ENCODE peak calls at places on chromosomes 4 and X, in seven cellular contexts. P is body of pancreas; J is HCT116; I is BE2C; G is hepatocyte; R is CD4-positive, alpha-beta memory T cell; Y is heart right ventricle. D is an unnamed sample.

GRCh38 chrX:70452143-70452733 is 7.6 kb downstream of the DLG3 start:
- DNase-seq in P (peak; percentile 70), J (peak; percentile 18), I (no peak), G (peak; percentile 61), R (peak; percentile 52), Y (peak; percentile 57), D (peak; percentile 62)

GRCh38 chr4:147247577-147247976 is 233.3 kb upstream of the EDNRA start:
- DNase-seq in P (no peak), J (no peak), I (no peak), G (peak; percentile 8), R (no peak), Y (no peak), D (no peak)

GRCh38 chrX:86910602-86911311 is 606.8 kb upstream of the KLHL4 start:
- DNase-seq in P (no peak), J (no peak), I (no peak), G (no peak), R (no peak), Y (no peak), D (no peak)

GRCh38 chr4:104205116-104205515 is 289.6 kb downstream of the CXXC4 start:
- DNase-seq in P (no peak), J (no peak), I (no peak), G (no peak), R (no peak), Y (no peak), D (no peak)

GRCh38 chr4:137707626-137708025 is 175.3 kb upstream of the PCDH18 start:
- DNase-seq in P (no peak), J (no peak), I (no peak), G (no peak), R (no peak), Y (no peak), D (no peak)

GRCh38 chr4:148060264-148061138 is 328.6 kb downstream of the ARHGAP10 start:
- DNase-seq in P (no peak), J (no peak), I (no peak), G (no peak), R (peak; percentile 61), Y (no peak), D (no peak)

GRCh38 chr4:38654273-38654672 is 9.7 kb upstream of the KLF3 start:
- DNase-seq in P (no peak), J (no peak), I (no peak), G (no peak), R (peak; percentile 76), Y (no peak), D (no peak)

GRCh38 chr4:113288691-113289090 is 239.2 kb downstream of the ANK2 start:
- DNase-seq in P (no peak), J (no peak), I (no peak), G (no peak), R (no peak), Y (no peak), D (no peak)

GRCh38 chr4:3527914-3528876 is 4.0 kb downstream of the LRPAP1 start:
- DNase-seq in P (no peak), J (no peak), I (no peak), G (peak; percentile 3), R (no peak), Y (no peak), D (no peak)

GRCh38 chr4:183905081-183905592 is at the start of gene STOX2:
- DNase-seq in P (peak; percentile 94), J (no peak), I (peak; percentile 93), G (peak; percentile 79), R (no peak), Y (peak; percentile 88), D (peak; percentile 86)

GRCh38 chr4:48129307-48130014 is 4.6 kb downstream of the TXK start:
- DNase-seq in P (peak; percentile 16), J (no peak), I (no peak), G (peak; percentile 30), R (no peak), Y (peak; percentile 33), D (no peak)

GRCh38 chrX:118024482-118024881 is 92.1 kb downstream of the KLHL13 start:
- DNase-seq in P (no peak), J (no peak), I (no peak), G (no peak), R (no peak), Y (no peak), D (no peak)

GRCh38 chrX:118025193-118025592 is 91.4 kb downstream of the KLHL13 start:
- DNase-seq in P (no peak), J (no peak), I (no peak), G (no peak), R (no peak), Y (no peak), D (no peak)

GRCh38 chrX:118026631-118027030 is 90.0 kb downstream of the KLHL13 start:
- DNase-seq in P (no peak), J (no peak), I (no peak), G (no peak), R (no peak), Y (no peak), D (no peak)

GRCh38 chrX:118022803-118023202 is 93.8 kb downstream of the KLHL13 start:
- DNase-seq in P (no peak), J (no peak), I (no peak), G (no peak), R (no peak), Y (no peak), D (no peak)
- H3K27me3 ChIP-seq in P (no peaks in the 10 kb centered on the region), J (no peaks in the 10 kb centered on the region), I (no peaks in the 10 kb centered on the region), G (no peaks in the 10 kb centered on the region), R (no peaks in the 10 kb centered on the region), Y (no peaks in the 10 kb centered on the region), D (peaks cover 4% of the 10 kb centered on the region)

DNA sequence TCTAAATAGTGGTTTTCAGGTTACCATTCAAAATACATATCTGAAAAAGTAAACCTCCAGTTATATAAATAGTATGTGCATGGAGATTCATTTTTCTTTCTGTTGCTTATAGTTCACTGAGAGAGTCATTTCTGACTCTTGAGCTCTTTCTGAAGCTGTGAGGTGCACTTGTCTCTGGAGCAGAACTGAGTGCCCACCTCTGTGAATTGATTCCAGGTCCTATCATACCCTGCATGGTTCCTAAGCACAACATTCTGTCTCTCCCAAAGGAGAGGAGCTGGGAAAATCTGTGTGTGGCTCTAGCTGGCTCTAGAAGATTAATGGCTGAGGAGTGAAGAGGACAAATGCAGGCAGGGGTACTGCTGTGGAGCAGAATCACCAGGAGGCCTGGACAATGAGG is 161.6 kb upstream of the HCCS start:
- DNase-seq in P (no peak), J (no peak), I (no peak), G (no peak), R (no peak), Y (no peak), D (no peak)
- H3K27me3 ChIP-seq in P (no peaks in the 10 kb centered on the region), J (no peaks in the 10 kb centered on the region), I (no peaks in the 10 kb centered on the region), G (no peaks in the 10 kb centered on the region), R (no peaks in the 10 kb centered on the region), Y (no peaks in the 10 kb centered on the region), D (no peaks in the 10 kb centered on the region)

DNA sequence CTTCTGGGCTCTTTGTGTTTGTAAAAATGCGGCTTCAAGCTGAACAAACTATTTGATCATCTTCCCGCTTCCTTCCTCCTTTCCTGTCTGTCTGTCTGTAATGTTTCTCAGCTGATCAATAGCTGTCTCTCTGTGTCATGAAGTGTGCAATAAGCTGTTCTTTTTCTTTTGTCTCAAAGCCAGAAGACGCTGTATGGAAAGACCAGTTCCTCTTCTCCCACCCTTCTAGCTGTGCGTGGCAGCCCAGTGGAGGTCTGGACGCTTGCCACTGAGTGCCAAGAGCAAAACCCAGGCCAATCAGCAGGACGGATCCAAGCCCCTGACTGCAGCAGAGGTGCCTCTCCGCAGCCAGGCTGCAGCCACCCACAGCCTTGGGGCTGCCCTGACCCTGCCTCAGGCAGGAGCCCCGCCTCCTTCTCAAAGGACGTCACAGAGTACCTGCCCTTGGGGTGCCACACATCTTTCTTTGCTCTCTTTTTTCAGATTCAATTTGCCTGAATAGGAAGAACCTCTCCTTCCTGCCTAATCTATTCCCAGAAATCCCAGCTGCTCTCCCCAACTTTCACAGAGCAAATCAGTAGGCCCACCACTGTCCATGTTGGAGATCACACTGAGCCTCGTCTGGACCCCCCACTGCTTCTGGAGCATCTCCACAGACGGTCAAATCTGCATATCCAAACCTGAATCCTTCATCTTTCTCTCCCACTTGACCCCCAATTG is 59.1 kb downstream of the MAML3 start:
- DNase-seq in P (peak; percentile 74), J (no peak), I (peak; percentile 76), G (peak; percentile 38), R (peak; percentile 29), Y (peak; percentile 66), D (no peak)
- H3K27me3 ChIP-seq in P (no peaks in the 10 kb centered on the region), J (no peaks in the 10 kb centered on the region), I (no peaks in the 10 kb centered on the region), G (no peaks in the 10 kb centered on the region), R (no peaks in the 10 kb centered on the region), Y (no peaks in the 10 kb centered on the region), D (no peaks in the 10 kb centered on the region)

DNA sequence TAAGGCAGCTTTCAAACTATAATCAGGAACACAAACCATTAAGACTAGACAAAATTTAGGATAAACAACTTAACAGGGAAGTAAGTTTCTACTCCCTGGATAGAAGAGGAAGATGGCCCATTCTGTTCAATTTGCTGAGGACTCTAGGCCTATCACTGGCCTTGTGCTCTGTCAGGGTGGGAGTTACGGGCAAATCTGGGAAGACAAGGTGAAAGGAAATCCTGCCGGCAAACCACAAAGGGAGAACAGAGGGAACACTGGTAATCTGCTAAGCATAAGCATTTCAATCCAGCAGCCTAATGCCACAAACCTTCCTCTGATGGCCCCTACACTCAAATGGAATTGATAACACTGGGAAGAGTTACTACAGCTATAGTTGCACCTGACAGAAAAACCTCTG is 8.3 kb downstream of the GPR82 start:
- DNase-seq in P (no peak), J (no peak), I (no peak), G (no peak), R (no peak), Y (no peak), D (no peak)
- H3K27me3 ChIP-seq in P (no peaks in the 10 kb centered on the region), J (no peaks in the 10 kb centered on the region), I (no peaks in the 10 kb centered on the region), G (no peaks in the 10 kb centered on the region), R (no peaks in the 10 kb centered on the region), Y (no peaks in the 10 kb centered on the region), D (peaks cover 6% of the 10 kb centered on the region)